ENCODE peak calls at places on chromosome 4, in seven cellular contexts. X, Q, C, S, Y, P and R are unnamed samples.

GRCh38 chr4:83449009-83449408 is 6.6 kb downstream of the HELQ start:
- DNase-seq in X (no peak), Q (no peak), C (no peak), S (no peak), Y (no peak), P (no peak), R (no peak)

GRCh38 chr4:40731792-40732245 is 17.9 kb upstream of the NSUN7 start:
- DNase-seq in X (no peak), Q (no peak), C (no peak), S (no peak), Y (no peak), P (no peak), R (no peak)

GRCh38 chr4:188341428-188341827 is 202.2 kb downstream of the TRIML1 start:
- DNase-seq in X (no peak), Q (no peak), C (no peak), S (no peak), Y (no peak), P (no peak), R (no peak)

GRCh38 chr4:148961526-148961925 is 519.3 kb upstream of the NR3C2 start:
- DNase-seq in X (no peak), Q (no peak), C (no peak), S (no peak), Y (no peak), P (no peak), R (no peak)

GRCh38 chr4:38869511-38869910 is 1.9 kb downstream of the FAM114A1 start:
- DNase-seq in X (peak), Q (no peak), C (peak), S (no peak), Y (no peak), P (no peak), R (no peak)

GRCh38 chr4:41471126-41471665 is 66.8 kb upstream of the LIMCH1 start:
- DNase-seq in X (no peak), Q (no peak), C (no peak), S (no peak), Y (no peak), P (no peak), R (no peak)

GRCh38 chr4:8195431-8195830 is 3.7 kb upstream of the SH3TC1 start:
- DNase-seq in X (no peak), Q (no peak), C (no peak), S (no peak), Y (no peak), P (no peak), R (no peak)

GRCh38 chr4:81214518-81215218 is 354 bp downstream of the PRKG2 start:
- DNase-seq in X (no peak), Q (peak), C (no peak), S (no peak), Y (peak), P (no peak), R (no peak)

GRCh38 chr4:182085051-182085480 is 158.1 kb upstream of the TENM3 start:
- DNase-seq in X (no peak), Q (no peak), C (no peak), S (no peak), Y (no peak), P (no peak), R (no peak)

GRCh38 chr4:141807501-141807900 is 171.1 kb downstream of the IL15 start:
- DNase-seq in X (no peak), Q (no peak), C (no peak), S (no peak), Y (no peak), P (no peak), R (no peak)

GRCh38 chr4:2432991-2433530 is 14.3 kb downstream of the CFAP99 start:
- DNase-seq in X (no peak), Q (no peak), C (no peak), S (no peak), Y (no peak), P (no peak), R (no peak)